ENCODE peak calls at places on chromosomes 7 and 10, in six cellular contexts. E, M, L, U, G and Y are unnamed samples.

GRCh38 chr10:115417585-115418265 is 324.6 kb downstream of the ATRNL1 start:
- DNase-seq in L (peak; percentile 16), M (no peak), E (peak; percentile 70), G (no peak), U (peak; percentile 70), Y (no peak)

GRCh38 chr7:19321925-19322470 is 176.8 kb upstream of the FERD3L start:
- DNase-seq in L (no peak), U (no peak), G (no peak), M (no peak), E (no peak), Y (no peak)

GRCh38 chr10:59465089-59465488 is 102.7 kb upstream of the FAM13C start:
- DNase-seq in E (peak; percentile 27), U (peak; percentile 11), G (no peak), L (no peak), M (no peak), Y (no peak)

GRCh38 chr10:35413985-35414861 is 77.9 kb downstream of the CCNY start:
- DNase-seq in E (no peak), M (no peak), U (peak; percentile 42), G (no peak), L (no peak), Y (no peak)

GRCh38 chr10:76717141-76717540 is 920.5 kb downstream of the KCNMA1 start:
- DNase-seq in U (no peak), L (no peak), G (no peak), E (peak; percentile 53), M (no peak), Y (no peak)

GRCh38 chr7:158127241-158127640 is 460.4 kb downstream of the PTPRN2 start:
- DNase-seq in E (no peak), L (no peak), G (no peak), M (no peak), U (no peak), Y (no peak)

GRCh38 chr10:90075995-90076394 is 374.6 kb downstream of the KIF20B start:
- DNase-seq in L (no peak), G (no peak), E (no peak), M (no peak), U (no peak), Y (no peak)

GRCh38 chr10:104054430-104054829 is 31.2 kb downstream of the COL17A1 start:
- DNase-seq in U (no peak), L (no peak), E (no peak), G (no peak), M (no peak), Y (no peak)

GRCh38 chr7:100413286-100413685 is 15.2 kb downstream of the ZCWPW1 start:
- DNase-seq in G (no peak), L (no peak), E (no peak), M (no peak), U (no peak), Y (no peak)

GRCh38 chr7:94975316-94975715 is 67.9 kb downstream of the PPP1R9A start:
- DNase-seq in M (no peak), E (peak; percentile 16), U (no peak), G (no peak), L (no peak), Y (no peak)

GRCh38 chr10:964988-965417 is 23.2 kb upstream of the GTPBP4 start:
- DNase-seq in G (no peak), M (no peak), E (no peak), L (no peak), U (no peak), Y (no peak)

GRCh38 chr7:962401-963081 is 8.1 kb upstream of the ADAP1 start:
- DNase-seq in E (no peak), L (no peak), G (peak; percentile 6), U (no peak), M (no peak), Y (no peak)

GRCh38 chr7:50632561-50633413 is 67.6 kb upstream of the DDC start:
- DNase-seq in E (peak; percentile 81), L (peak; percentile 63), M (peak; percentile 66), G (no peak), U (peak; percentile 49), Y (no peak)

GRCh38 chr7:27168265-27168947 is 3.1 kb upstream of the HOXA9 start:
- DNase-seq in U (no peak), E (peak; percentile 80), L (no peak), G (no peak), M (peak; percentile 76), Y (peak; percentile 37)

GRCh38 chr10:63008491-63008890 is 124.6 kb upstream of the NRBF2 start:
- DNase-seq in E (no peak), G (no peak), L (no peak), M (no peak), U (no peak), Y (no peak)

GRCh38 chr7:120979765-120980499 is 8.6 kb upstream of the CPED1 start:
- DNase-seq in U (no peak), G (no peak), L (no peak), M (no peak), E (no peak), Y (no peak)

GRCh38 chr10:17984056-17984455 is 32.3 kb downstream of the SLC39A12 start:
- DNase-seq in G (no peak), U (no peak), L (no peak), M (no peak), E (peak; percentile 12), Y (no peak)

GRCh38 chr10:11339660-11340059 is 271.8 kb downstream of the USP6NL start:
- DNase-seq in E (no peak), U (no peak), M (no peak), G (no peak), L (no peak), Y (no peak)

GRCh38 chr7:7228472-7228871 is 46.1 kb downstream of the C1GALT1 start:
- DNase-seq in L (no peak), U (no peak), M (no peak), G (no peak), E (peak; percentile 34), Y (no peak)

GRCh38 chr10:71860243-71861029 is 9.4 kb upstream of the PSAP start:
- DNase-seq in G (peak; percentile 89), L (peak; percentile 93), M (peak; percentile 71), U (peak; percentile 94), E (peak; percentile 100), Y (peak; percentile 96)

GRCh38 chr7:116339564-116339963 is 129.2 kb downstream of the TES start:
- DNase-seq in E (no peak), G (no peak), M (no peak), U (peak; percentile 40), L (peak; percentile 31), Y (no peak)

GRCh38 chr10:43084812-43085211 is 7.9 kb downstream of the RET start:
- DNase-seq in U (no peak), M (no peak), G (no peak), L (no peak), E (no peak), Y (no peak)

GRCh38 chr7:2477447-2478386 is 1.5 kb upstream of the GRIFIN start:
- DNase-seq in G (peak; percentile 77), E (peak; percentile 59), U (peak; percentile 76), L (peak; percentile 79), M (peak; percentile 68), Y (peak; percentile 63)

DNA sequence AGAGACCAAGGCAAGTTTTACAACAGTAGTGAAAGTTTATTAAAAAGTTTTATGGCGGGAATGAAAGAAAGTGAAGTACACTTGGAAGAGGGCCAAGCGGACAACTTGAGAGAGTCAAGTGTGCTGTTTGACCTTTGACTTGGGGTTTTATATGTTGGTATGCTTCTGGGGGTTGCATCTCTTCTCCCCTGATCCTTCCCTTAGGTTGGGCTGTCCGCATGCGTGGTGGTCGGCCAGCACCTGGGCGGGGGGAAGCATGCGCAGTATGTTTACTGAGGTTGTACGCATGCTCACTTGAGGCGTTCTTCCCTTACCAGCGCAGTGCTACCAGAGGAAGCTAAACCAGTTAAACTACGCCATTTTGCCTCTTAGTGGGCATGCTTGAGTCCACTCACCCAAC is 31.9 kb downstream of the NUP42 start:
- DNase-seq in G (no peak), U (no peak), L (no peak), M (peak; percentile 55), E (no peak), Y (no peak)
- H3K4me1 ChIP-seq in G (no peaks in the 10 kb centered on the region), U (no peaks in the 10 kb centered on the region), L (peaks cover 5% of the 10 kb centered on the region), M (no peaks in the 10 kb centered on the region), E (peaks cover 6% of the 10 kb centered on the region), Y (peaks cover 7% of the 10 kb centered on the region)

DNA sequence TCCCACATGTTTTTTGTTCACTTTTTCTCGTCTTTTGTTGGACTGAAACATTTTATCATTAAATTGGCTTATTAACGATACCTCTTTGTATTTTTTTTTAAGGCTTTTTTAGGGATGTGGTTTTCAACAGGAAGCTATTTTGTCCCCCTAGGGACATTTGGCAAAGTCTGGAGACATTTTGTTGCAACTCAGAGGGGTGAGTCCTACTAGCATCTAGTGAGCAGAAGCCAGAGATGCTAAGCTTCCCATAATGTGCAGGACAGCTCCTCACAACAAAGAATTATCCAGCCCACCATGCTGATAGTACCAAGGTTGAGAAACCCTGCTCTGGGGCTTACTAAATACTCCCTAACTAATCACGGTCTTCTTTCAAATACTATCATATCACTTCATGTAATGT is 63.2 kb downstream of the ATE1 start:
- DNase-seq in G (no peak), M (no peak), U (no peak), L (no peak), E (no peak), Y (no peak)
- H3K4me3 ChIP-seq in G (no peak overlapping the region), M (no peak overlapping the region), U (no peak overlapping the region), L (no peak overlapping the region), E (no peak overlapping the region), Y (no peak overlapping the region)

DNA sequence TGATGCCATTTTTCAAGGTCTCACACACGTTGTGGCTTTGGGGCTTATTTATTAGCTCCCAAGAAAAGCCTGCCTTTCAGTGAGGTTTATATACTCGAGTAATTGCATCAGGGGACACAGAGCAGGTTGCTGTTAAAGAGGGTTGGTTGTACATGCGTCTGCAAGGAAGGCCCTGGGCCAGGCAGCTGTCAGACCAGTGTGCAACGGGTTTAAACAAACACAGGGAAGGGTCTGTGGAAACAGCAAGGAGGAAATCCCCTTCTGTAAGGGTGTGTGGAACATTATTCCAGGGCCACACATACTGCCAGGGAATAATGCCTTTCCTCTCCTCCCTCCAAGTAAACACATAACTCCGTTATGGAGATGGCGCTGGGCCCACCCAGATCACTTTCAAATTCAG is 1.7 kb upstream of the CHST15 start:
- DNase-seq in U (no peak), G (no peak), M (no peak), L (no peak), E (peak; percentile 66), Y (no peak)
- H3K27ac ChIP-seq in U (no peak overlapping the region), G (no peak overlapping the region), M (no peak overlapping the region), L (no peak overlapping the region), E (no peak overlapping the region), Y (no peak overlapping the region)

GRCh38 chr10:101969496-101969895 is 86.5 kb downstream of the ARMH3 start:
- DNase-seq in U (no peak), E (no peak), L (no peak), M (no peak), G (no peak), Y (no peak)

GRCh38 chr10:101968286-101968685 is 87.7 kb downstream of the ARMH3 start:
- DNase-seq in L (no peak), M (no peak), U (no peak), E (no peak), G (no peak), Y (no peak)

GRCh38 chr10:101967119-101967518 is 88.9 kb downstream of the ARMH3 start:
- DNase-seq in G (no peak), L (no peak), U (no peak), M (no peak), E (no peak), Y (no peak)

GRCh38 chr10:101968910-101969321 is 87.1 kb downstream of the ARMH3 start:
- DNase-seq in G (no peak), E (no peak), M (no peak), U (no peak), L (no peak), Y (no peak)

DNA sequence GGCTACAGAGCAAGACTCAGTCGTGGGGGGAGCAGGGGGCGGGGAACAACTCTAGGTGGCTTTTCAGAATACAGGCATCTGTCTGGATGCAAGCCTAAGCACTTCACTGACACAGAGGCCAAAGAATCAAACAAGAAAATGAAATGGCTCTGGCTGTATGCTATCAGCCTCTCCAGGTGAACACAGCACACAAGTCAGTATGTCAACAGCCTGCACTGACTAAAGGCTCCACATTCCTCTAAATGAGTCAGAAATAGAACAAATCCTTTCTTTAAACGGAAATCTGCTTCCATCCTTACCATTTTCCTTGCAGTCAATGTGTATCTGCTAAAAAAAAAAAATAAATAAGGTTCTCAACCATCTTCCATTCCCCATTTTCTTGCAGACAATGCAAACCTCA is 88.3 kb downstream of the ARMH3 start:
- DNase-seq in E (no peak), L (no peak), M (no peak), G (no peak), U (no peak), Y (no peak)
- H3K4me1 ChIP-seq in E (no peaks in the 10 kb centered on the region), L (peaks cover 8% of the 10 kb centered on the region), M (no peaks in the 10 kb centered on the region), G (peaks cover 34% of the 10 kb centered on the region), U (no peaks in the 10 kb centered on the region), Y (no peaks in the 10 kb centered on the region)